ENCODE peak calls at places on chromosomes 16 and 17, in eight cellular contexts. U is activated T-cell treated with anti-CD3 and anti-CD28 coated beads, Interleukin-2, amount 50 U/mL, for 48 hours; K is natural killer cell; H is fibroblast of the aortic adventitia; L is ELR; V is mucosa of descending colon; E is GM23248; J is left colon. Q is an unnamed sample.

GRCh38 chr16:65010136-65010535 is 111.7 kb downstream of the CDH11 start:
- DNase-seq in U (no peak), K (no peak), H (no peak), L (no peak), V (no peak), E (no peak), J (no peak), Q (no peak)

GRCh38 chr17:59840329-59840907 is 52.3 kb downstream of the TUBD1 start:
- DNase-seq in U (peak), K (no peak), H (peak), L (peak), V (no peak), E (peak), J (no peak), Q (no peak)

GRCh38 chr16:89135166-89135565 is 36.4 kb upstream of the CDH15 start:
- DNase-seq in U (no peak), K (no peak), H (no peak), L (no peak), V (peak), E (no peak), J (no peak), Q (no peak)

GRCh38 chr17:80428796-80429195 is 13.8 kb downstream of the ENDOV start:
- DNase-seq in U (no peak), K (no peak), H (no peak), L (no peak), V (no peak), E (no peak), J (no peak), Q (no peak)

GRCh38 chr17:58312824-58313223 is 15.8 kb downstream of the TSPOAP1 start:
- DNase-seq in U (no peak), K (no peak), H (peak), L (no peak), V (no peak), E (no peak), J (no peak), Q (no peak)

GRCh38 chr17:73798111-73798748 is 154.0 kb upstream of the SDK2 start:
- DNase-seq in U (no peak), K (no peak), H (peak), L (peak), V (no peak), E (peak), J (no peak), Q (no peak)

GRCh38 chr17:76517638-76518038 is 16.4 kb upstream of the RHBDF2 start:
- DNase-seq in U (no peak), K (no peak), H (no peak), L (no peak), V (no peak), E (no peak), J (no peak), Q (no peak)

GRCh38 chr17:38465420-38466345 is 37.4 kb downstream of the ARHGAP23 start:
- DNase-seq in U (no peak), K (no peak), H (peak), L (peak), V (peak), E (peak), J (no peak), Q (peak)

GRCh38 chr16:58411736-58412614 is 19.7 kb downstream of the GINS3 start:
- DNase-seq in U (no peak), K (no peak), H (no peak), L (no peak), V (no peak), E (no peak), J (no peak), Q (no peak)